ENCODE peak calls at places on chromosomes 5 and 9, in nine cellular contexts. One of them, this sample, is unnamed. For H3K4me1, H3K36me3 and H3K9me3, the result is how much of the 10 kb centered on the place peaks cover.

GRCh38 chr5:178237431-178238312 is 5.1 kb upstream of the PHYKPL start:
- DNase-seq in pancreas: no peak
- DNase-seq in cardiac muscle cell: no peak
- DNase-seq in mucosa of descending colon: peak
- DNase-seq in mammary epithelial cell: peak
- DNase-seq in heart left ventricle: no peak
- DNase-seq in DND-41: no peak
- DNase-seq in PC-3: peak
- DNase-seq in BE2C: no peak
- DNase-seq in this sample: no peak

GRCh38 chr5:122287101-122287500 is 24.9 kb upstream of the SNCAIP start:
- DNase-seq in cardiac muscle cell: peak
- DNase-seq in mucosa of descending colon: no peak
- DNase-seq in heart left ventricle: no peak
- DNase-seq in PC-3: no peak
- DNase-seq in pancreas: no peak
- DNase-seq in mammary epithelial cell: no peak
- DNase-seq in DND-41: no peak
- DNase-seq in BE2C: no peak
- DNase-seq in this sample: no peak

GRCh38 chr5:1053391-1054017 is 44.9 kb downstream of the NKD2 start:
- DNase-seq in PC-3: no peak
- DNase-seq in pancreas: no peak
- DNase-seq in BE2C: no peak
- DNase-seq in mammary epithelial cell: no peak
- DNase-seq in heart left ventricle: peak
- DNase-seq in DND-41: no peak
- DNase-seq in mucosa of descending colon: no peak
- DNase-seq in cardiac muscle cell: peak
- DNase-seq in this sample: no peak

GRCh38 chr9:69456201-69456600 is 131.2 kb downstream of the ENTREP1 start:
- DNase-seq in mucosa of descending colon: no peak
- DNase-seq in DND-41: no peak
- DNase-seq in mammary epithelial cell: no peak
- DNase-seq in BE2C: no peak
- DNase-seq in heart left ventricle: no peak
- DNase-seq in pancreas: no peak
- DNase-seq in cardiac muscle cell: no peak
- DNase-seq in PC-3: no peak
- DNase-seq in this sample: no peak

GRCh38 chr5:148957591-148958202 is 105.2 kb downstream of the SH3TC2 start:
- DNase-seq in mucosa of descending colon: peak
- DNase-seq in cardiac muscle cell: peak
- DNase-seq in pancreas: no peak
- DNase-seq in PC-3: peak
- DNase-seq in mammary epithelial cell: peak
- DNase-seq in BE2C: peak
- DNase-seq in heart left ventricle: no peak
- DNase-seq in DND-41: peak
- DNase-seq in this sample: peak

GRCh38 chr9:76135902-76136301 is 245.4 kb downstream of the PCSK5 start:
- DNase-seq in cardiac muscle cell: no peak
- DNase-seq in heart left ventricle: no peak
- DNase-seq in DND-41: no peak
- DNase-seq in mucosa of descending colon: no peak
- DNase-seq in PC-3: no peak
- DNase-seq in pancreas: no peak
- DNase-seq in BE2C: no peak
- DNase-seq in mammary epithelial cell: no peak
- DNase-seq in this sample: no peak

GRCh38 chr5:154162475-154163217 is 27.9 kb upstream of the GALNT10 start:
- DNase-seq in cardiac muscle cell: no peak
- DNase-seq in BE2C: peak
- DNase-seq in mammary epithelial cell: no peak
- DNase-seq in PC-3: no peak
- DNase-seq in heart left ventricle: no peak
- DNase-seq in DND-41: no peak
- DNase-seq in mucosa of descending colon: no peak
- DNase-seq in pancreas: no peak
- DNase-seq in this sample: no peak

GRCh38 chr9:81912135-81912534 is 16.1 kb upstream of the SPATA31D4 start:
- DNase-seq in PC-3: no peak
- DNase-seq in BE2C: no peak
- DNase-seq in DND-41: no peak
- DNase-seq in heart left ventricle: no peak
- DNase-seq in mucosa of descending colon: no peak
- DNase-seq in cardiac muscle cell: no peak
- DNase-seq in mammary epithelial cell: no peak
- DNase-seq in pancreas: no peak
- DNase-seq in this sample: no peak

GRCh38 chr9:136605966-136606365 is 56.8 kb upstream of the EGFL7 start:
- DNase-seq in DND-41: no peak
- DNase-seq in BE2C: no peak
- DNase-seq in PC-3: no peak
- DNase-seq in pancreas: no peak
- DNase-seq in cardiac muscle cell: no peak
- DNase-seq in heart left ventricle: peak
- DNase-seq in mucosa of descending colon: peak
- DNase-seq in mammary epithelial cell: no peak
- DNase-seq in this sample: no peak

GRCh38 chr5:1406681-1407640 is 38.3 kb downstream of the SLC6A3 start:
- DNase-seq in mammary epithelial cell: no peak
- DNase-seq in cardiac muscle cell: no peak
- DNase-seq in pancreas: no peak
- DNase-seq in PC-3: no peak
- DNase-seq in BE2C: peak
- DNase-seq in mucosa of descending colon: no peak
- DNase-seq in DND-41: no peak
- DNase-seq in heart left ventricle: peak
- DNase-seq in this sample: no peak

GRCh38 chr5:146560205-146560812 is 44.3 kb upstream of the GPR151 start:
- DNase-seq in pancreas: peak
- DNase-seq in PC-3: peak
- DNase-seq in BE2C: no peak
- DNase-seq in heart left ventricle: no peak
- DNase-seq in DND-41: no peak
- DNase-seq in mammary epithelial cell: no peak
- DNase-seq in cardiac muscle cell: peak
- DNase-seq in mucosa of descending colon: no peak
- DNase-seq in this sample: no peak

GRCh38 chr5:146962801-146963355 is 84.3 kb upstream of the PPP2R2B start:
- DNase-seq in mammary epithelial cell: peak
- DNase-seq in mucosa of descending colon: no peak
- DNase-seq in DND-41: no peak
- DNase-seq in heart left ventricle: no peak
- DNase-seq in BE2C: no peak
- DNase-seq in cardiac muscle cell: peak
- DNase-seq in PC-3: peak
- DNase-seq in pancreas: no peak
- DNase-seq in this sample: no peak

GRCh38 chr5:143180751-143181150 is 222.7 kb downstream of the NR3C1 start:
- DNase-seq in cardiac muscle cell: no peak
- DNase-seq in pancreas: no peak
- DNase-seq in mammary epithelial cell: no peak
- DNase-seq in DND-41: no peak
- DNase-seq in BE2C: no peak
- DNase-seq in PC-3: no peak
- DNase-seq in heart left ventricle: no peak
- DNase-seq in mucosa of descending colon: no peak
- DNase-seq in this sample: no peak

GRCh38 chr9:128160603-128160987 is 530 bp downstream of the BBLN start:
- DNase-seq in mammary epithelial cell: no peak
- DNase-seq in PC-3: no peak
- DNase-seq in BE2C: no peak
- DNase-seq in mucosa of descending colon: no peak
- DNase-seq in cardiac muscle cell: peak
- DNase-seq in pancreas: peak
- DNase-seq in heart left ventricle: no peak
- DNase-seq in DND-41: peak
- DNase-seq in this sample: peak

GRCh38 chr5:26872337-26872736 is 166.0 kb downstream of the CDH9 start:
- DNase-seq in PC-3: peak
- DNase-seq in pancreas: no peak
- DNase-seq in heart left ventricle: no peak
- DNase-seq in BE2C: no peak
- DNase-seq in cardiac muscle cell: no peak
- DNase-seq in DND-41: no peak
- DNase-seq in mucosa of descending colon: no peak
- DNase-seq in mammary epithelial cell: peak
- DNase-seq in this sample: no peak

GRCh38 chr5:97501286-97501964 is 318.4 kb upstream of the RIOK2 start:
- DNase-seq in DND-41: no peak
- DNase-seq in BE2C: no peak
- DNase-seq in PC-3: peak
- DNase-seq in cardiac muscle cell: no peak
- DNase-seq in heart left ventricle: no peak
- DNase-seq in pancreas: no peak
- DNase-seq in mammary epithelial cell: no peak
- DNase-seq in mucosa of descending colon: no peak
- DNase-seq in this sample: no peak

GRCh38 chr9:14025741-14026140 is 288.2 kb downstream of the NFIB start:
- DNase-seq in DND-41: no peak
- DNase-seq in BE2C: no peak
- DNase-seq in heart left ventricle: no peak
- DNase-seq in pancreas: no peak
- DNase-seq in mammary epithelial cell: no peak
- DNase-seq in cardiac muscle cell: no peak
- DNase-seq in mucosa of descending colon: no peak
- DNase-seq in PC-3: no peak
- DNase-seq in this sample: no peak

GRCh38 chr9:133848471-133848870 is 110.3 kb upstream of the SARDH start:
- DNase-seq in DND-41: no peak
- DNase-seq in PC-3: no peak
- DNase-seq in pancreas: no peak
- DNase-seq in cardiac muscle cell: no peak
- DNase-seq in heart left ventricle: no peak
- DNase-seq in mucosa of descending colon: no peak
- DNase-seq in BE2C: peak
- DNase-seq in mammary epithelial cell: no peak
- DNase-seq in this sample: no peak

GRCh38 chr9:96554326-96554725 is 65.3 kb downstream of the CDC14B start:
- DNase-seq in cardiac muscle cell: peak
- DNase-seq in PC-3: no peak
- DNase-seq in BE2C: no peak
- DNase-seq in mucosa of descending colon: no peak
- DNase-seq in DND-41: no peak
- DNase-seq in mammary epithelial cell: no peak
- DNase-seq in pancreas: no peak
- DNase-seq in heart left ventricle: no peak
- DNase-seq in this sample: no peak

GRCh38 chr5:169667896-169668674 is 31.0 kb downstream of the DOCK2 start:
- DNase-seq in mammary epithelial cell: no peak
- DNase-seq in pancreas: no peak
- DNase-seq in DND-41: no peak
- DNase-seq in BE2C: no peak
- DNase-seq in cardiac muscle cell: no peak
- DNase-seq in PC-3: peak
- DNase-seq in heart left ventricle: no peak
- DNase-seq in mucosa of descending colon: no peak
- DNase-seq in this sample: no peak

GRCh38 chr5:36202521-36202961 is 39.2 kb downstream of the NADK2 start:
- DNase-seq in PC-3: peak
- DNase-seq in cardiac muscle cell: peak
- DNase-seq in BE2C: peak
- DNase-seq in mammary epithelial cell: peak
- DNase-seq in heart left ventricle: peak
- DNase-seq in pancreas: no peak
- DNase-seq in mucosa of descending colon: no peak
- DNase-seq in DND-41: no peak
- DNase-seq in this sample: no peak

GRCh38 chr9:114606068-114606467 is 5.0 kb upstream of the TMEM268 start:
- DNase-seq in mammary epithelial cell: no peak
- DNase-seq in DND-41: no peak
- DNase-seq in PC-3: no peak
- DNase-seq in cardiac muscle cell: no peak
- DNase-seq in mucosa of descending colon: no peak
- DNase-seq in heart left ventricle: no peak
- DNase-seq in pancreas: no peak
- DNase-seq in BE2C: peak
- DNase-seq in this sample: no peak

GRCh38 chr5:151775025-151775606 is 3.4 kb downstream of the G3BP1 start:
- DNase-seq in mucosa of descending colon: no peak
- DNase-seq in pancreas: no peak
- DNase-seq in mammary epithelial cell: no peak
- DNase-seq in PC-3: no peak
- DNase-seq in cardiac muscle cell: no peak
- DNase-seq in heart left ventricle: no peak
- DNase-seq in DND-41: no peak
- DNase-seq in BE2C: no peak
- DNase-seq in this sample: no peak
- H3K4me1 ChIP-seq in mucosa of descending colon: under half
- H3K4me1 ChIP-seq in pancreas: under half
- H3K4me1 ChIP-seq in mammary epithelial cell: under half
- H3K4me1 ChIP-seq in PC-3: under half
- H3K4me1 ChIP-seq in cardiac muscle cell: under half
- H3K4me1 ChIP-seq in heart left ventricle: under half
- H3K4me1 ChIP-seq in DND-41: half or more
- H3K4me1 ChIP-seq in BE2C: under half
- H3K4me1 ChIP-seq in this sample: half or more

GRCh38 chr9:137727716-137728115 is 108.9 kb downstream of the EHMT1 start:
- DNase-seq in heart left ventricle: no peak
- DNase-seq in PC-3: no peak
- DNase-seq in mucosa of descending colon: no peak
- DNase-seq in mammary epithelial cell: no peak
- DNase-seq in DND-41: no peak
- DNase-seq in BE2C: no peak
- DNase-seq in cardiac muscle cell: no peak
- DNase-seq in pancreas: no peak
- DNase-seq in this sample: no peak
- H3K36me3 ChIP-seq in heart left ventricle: under half
- H3K36me3 ChIP-seq in PC-3: under half
- H3K36me3 ChIP-seq in mucosa of descending colon: under half
- H3K36me3 ChIP-seq in mammary epithelial cell: under half
- H3K36me3 ChIP-seq in DND-41: half or more
- H3K36me3 ChIP-seq in BE2C: half or more
- H3K36me3 ChIP-seq in cardiac muscle cell: under half
- H3K36me3 ChIP-seq in pancreas: under half
- H3K36me3 ChIP-seq in this sample: under half

DNA sequence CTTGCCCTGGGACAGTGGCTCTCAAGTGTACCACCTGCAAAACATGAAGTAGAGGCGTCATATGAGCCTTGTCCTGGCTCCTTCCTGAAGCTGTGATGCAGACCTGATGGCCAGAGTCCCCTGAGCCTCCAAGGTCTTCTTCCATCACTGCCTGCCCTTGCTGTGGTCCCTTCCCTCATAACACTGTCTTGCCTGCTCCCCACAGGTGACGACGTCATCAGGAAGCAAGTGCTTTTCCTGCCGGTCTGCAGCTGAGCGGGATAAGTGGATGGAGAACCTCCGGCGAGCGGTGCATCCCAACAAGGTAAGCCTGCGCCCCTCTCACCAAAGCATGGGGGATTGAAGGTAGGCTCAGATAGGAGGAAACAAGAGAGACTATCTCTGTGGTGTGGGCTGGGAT is 107.3 kb downstream of the DAB2IP start:
- DNase-seq in pancreas: no peak
- DNase-seq in DND-41: no peak
- DNase-seq in BE2C: no peak
- DNase-seq in PC-3: no peak
- DNase-seq in mucosa of descending colon: no peak
- DNase-seq in heart left ventricle: no peak
- DNase-seq in cardiac muscle cell: no peak
- DNase-seq in mammary epithelial cell: no peak
- DNase-seq in this sample: no peak
- H3K9me3 ChIP-seq in pancreas: under half
- H3K9me3 ChIP-seq in DND-41: under half
- H3K9me3 ChIP-seq in BE2C: under half
- H3K9me3 ChIP-seq in PC-3: under half
- H3K9me3 ChIP-seq in mucosa of descending colon: under half
- H3K9me3 ChIP-seq in heart left ventricle: under half
- H3K9me3 ChIP-seq in cardiac muscle cell: under half
- H3K9me3 ChIP-seq in mammary epithelial cell: under half
- H3K9me3 ChIP-seq in this sample: under half

GRCh38 chr5:137838976-137839375 is 28.7 kb upstream of the MYOT start:
- DNase-seq in PC-3: no peak
- DNase-seq in BE2C: no peak
- DNase-seq in pancreas: no peak
- DNase-seq in DND-41: no peak
- DNase-seq in heart left ventricle: no peak
- DNase-seq in mucosa of descending colon: no peak
- DNase-seq in cardiac muscle cell: peak
- DNase-seq in mammary epithelial cell: no peak
- DNase-seq in this sample: no peak
- H3K4me1 ChIP-seq in PC-3: under half
- H3K4me1 ChIP-seq in BE2C: under half
- H3K4me1 ChIP-seq in pancreas: under half
- H3K4me1 ChIP-seq in DND-41: under half
- H3K4me1 ChIP-seq in heart left ventricle: under half
- H3K4me1 ChIP-seq in mucosa of descending colon: under half
- H3K4me1 ChIP-seq in cardiac muscle cell: under half
- H3K4me1 ChIP-seq in mammary epithelial cell: under half
- H3K4me1 ChIP-seq in this sample: under half